ENCODE peak calls at places on chromosome 11, in eight cellular contexts. One of them, this sample, is unnamed.

GRCh38 chr11:61429346-61429690 is 457 bp downstream of the CPSF7 start:
- DNase-seq in NCI-H460: peak
- DNase-seq in NCI-H82: peak
- DNase-seq in RCC 7860: peak
- DNase-seq in skeletal muscle cell: no peak
- DNase-seq in stimulated activated CD8-positive, alpha-beta memory T cell treated with anti-CD3 and anti-CD28 coated beads, Interleukin-4, amount 100 ng/mL, for 24 hours: peak
- DNase-seq in OCI-LY7: peak
- DNase-seq in neural crest cell: peak
- DNase-seq in this sample: no peak

GRCh38 chr11:62398011-62398994 is 20.5 kb upstream of the SCGB1A1 start:
- DNase-seq in NCI-H460: no peak
- DNase-seq in NCI-H82: no peak
- DNase-seq in RCC 7860: peak
- DNase-seq in skeletal muscle cell: no peak
- DNase-seq in stimulated activated CD8-positive, alpha-beta memory T cell treated with anti-CD3 and anti-CD28 coated beads, Interleukin-4, amount 100 ng/mL, for 24 hours: no peak
- DNase-seq in OCI-LY7: no peak
- DNase-seq in neural crest cell: no peak
- DNase-seq in this sample: no peak

GRCh38 chr11:14443642-14444041 is 56.0 kb downstream of the COPB1 start:
- DNase-seq in NCI-H460: no peak
- DNase-seq in NCI-H82: no peak
- DNase-seq in RCC 7860: peak
- DNase-seq in skeletal muscle cell: no peak
- DNase-seq in stimulated activated CD8-positive, alpha-beta memory T cell treated with anti-CD3 and anti-CD28 coated beads, Interleukin-4, amount 100 ng/mL, for 24 hours: no peak
- DNase-seq in OCI-LY7: no peak
- DNase-seq in neural crest cell: no peak
- DNase-seq in this sample: no peak

GRCh38 chr11:35337136-35337918 is 82.0 kb downstream of the SLC1A2 start:
- DNase-seq in NCI-H460: peak
- DNase-seq in NCI-H82: no peak
- DNase-seq in RCC 7860: peak
- DNase-seq in skeletal muscle cell: peak
- DNase-seq in stimulated activated CD8-positive, alpha-beta memory T cell treated with anti-CD3 and anti-CD28 coated beads, Interleukin-4, amount 100 ng/mL, for 24 hours: no peak
- DNase-seq in OCI-LY7: no peak
- DNase-seq in neural crest cell: no peak
- DNase-seq in this sample: peak

GRCh38 chr11:57100638-57101312 is 81.0 kb upstream of the LRRC55 start:
- DNase-seq in NCI-H460: no peak
- DNase-seq in NCI-H82: no peak
- DNase-seq in RCC 7860: no peak
- DNase-seq in skeletal muscle cell: no peak
- DNase-seq in stimulated activated CD8-positive, alpha-beta memory T cell treated with anti-CD3 and anti-CD28 coated beads, Interleukin-4, amount 100 ng/mL, for 24 hours: no peak
- DNase-seq in OCI-LY7: no peak
- DNase-seq in neural crest cell: no peak
- DNase-seq in this sample: no peak

GRCh38 chr11:134668076-134668475 is 256.0 kb upstream of the B3GAT1 start:
- DNase-seq in NCI-H460: no peak
- DNase-seq in NCI-H82: no peak
- DNase-seq in RCC 7860: no peak
- DNase-seq in skeletal muscle cell: no peak
- DNase-seq in stimulated activated CD8-positive, alpha-beta memory T cell treated with anti-CD3 and anti-CD28 coated beads, Interleukin-4, amount 100 ng/mL, for 24 hours: no peak
- DNase-seq in OCI-LY7: no peak
- DNase-seq in neural crest cell: no peak
- DNase-seq in this sample: no peak

GRCh38 chr11:55172734-55173415 is 89.1 kb upstream of the TRIM48 start:
- DNase-seq in NCI-H460: no peak
- DNase-seq in NCI-H82: no peak
- DNase-seq in RCC 7860: no peak
- DNase-seq in skeletal muscle cell: no peak
- DNase-seq in stimulated activated CD8-positive, alpha-beta memory T cell treated with anti-CD3 and anti-CD28 coated beads, Interleukin-4, amount 100 ng/mL, for 24 hours: no peak
- DNase-seq in OCI-LY7: no peak
- DNase-seq in neural crest cell: no peak
- DNase-seq in this sample: no peak

GRCh38 chr11:116787786-116788486 is at the start of gene ZPR1:
- DNase-seq in NCI-H460: peak
- DNase-seq in NCI-H82: peak
- DNase-seq in RCC 7860: no peak
- DNase-seq in skeletal muscle cell: no peak
- DNase-seq in stimulated activated CD8-positive, alpha-beta memory T cell treated with anti-CD3 and anti-CD28 coated beads, Interleukin-4, amount 100 ng/mL, for 24 hours: peak
- DNase-seq in OCI-LY7: peak
- DNase-seq in neural crest cell: peak
- DNase-seq in this sample: no peak

GRCh38 chr11:96486890-96487633 is 97.2 kb downstream of the JRKL start:
- DNase-seq in NCI-H460: peak
- DNase-seq in NCI-H82: no peak
- DNase-seq in RCC 7860: peak
- DNase-seq in skeletal muscle cell: peak
- DNase-seq in stimulated activated CD8-positive, alpha-beta memory T cell treated with anti-CD3 and anti-CD28 coated beads, Interleukin-4, amount 100 ng/mL, for 24 hours: no peak
- DNase-seq in OCI-LY7: no peak
- DNase-seq in neural crest cell: peak
- DNase-seq in this sample: no peak

GRCh38 chr11:119093951-119094815 is 7.5 kb downstream of the DPAGT1 start:
- DNase-seq in NCI-H460: no peak
- DNase-seq in NCI-H82: peak
- DNase-seq in RCC 7860: no peak
- DNase-seq in skeletal muscle cell: no peak
- DNase-seq in stimulated activated CD8-positive, alpha-beta memory T cell treated with anti-CD3 and anti-CD28 coated beads, Interleukin-4, amount 100 ng/mL, for 24 hours: no peak
- DNase-seq in OCI-LY7: peak
- DNase-seq in neural crest cell: no peak
- DNase-seq in this sample: no peak

GRCh38 chr11:134445601-134446325 is 33.7 kb upstream of the B3GAT1 start:
- DNase-seq in NCI-H460: no peak
- DNase-seq in NCI-H82: no peak
- DNase-seq in RCC 7860: no peak
- DNase-seq in skeletal muscle cell: no peak
- DNase-seq in stimulated activated CD8-positive, alpha-beta memory T cell treated with anti-CD3 and anti-CD28 coated beads, Interleukin-4, amount 100 ng/mL, for 24 hours: no peak
- DNase-seq in OCI-LY7: no peak
- DNase-seq in neural crest cell: no peak
- DNase-seq in this sample: no peak